ENCODE peak calls at places on chromosomes 7 and 10, in ten cellular contexts. R is GM12892; J is hepatocyte; S is PC-3; Y is cardiac muscle cell; U is iris pigment epithelial cell; E is aorta; O is SK-N-DZ; V is NCI-H2171 treated with DMSO at 0.1 percent for 48 hours; F is stimulated activated CD8-positive, alpha-beta memory T cell treated with anti-CD3 and anti-CD28 coated beads, Interleukin-2, amount 100 ng/mL, for 1 hour. T is an unnamed sample.

GRCh38 chr7:19567011-19567410 is 141.8 kb downstream of the POLR1F start:
- DNase-seq in R (no peak), J (no peak), S (no peak), Y (no peak), U (no peak), E (no peak), O (no peak), V (no peak), F (no peak), T (no peak)

GRCh38 chr10:129848571-129849451 is 115.3 kb downstream of the EBF3 start:
- DNase-seq in R (no peak), J (no peak), S (no peak), Y (no peak), U (no peak), E (peak), O (no peak), V (no peak), F (no peak), T (no peak)

GRCh38 chr10:6089334-6090219 is 743 bp downstream of the RBM17 start:
- DNase-seq in R (no peak), J (peak), S (peak), Y (peak), U (peak), E (peak), O (peak), V (peak), F (no peak), T (peak)

GRCh38 chr7:108114117-108114841 is 15.9 kb downstream of the LAMB4 start:
- DNase-seq in R (no peak), J (peak), S (peak), Y (peak), U (no peak), E (no peak), O (peak), V (peak), F (no peak), T (peak)

GRCh38 chr7:134818568-134819345 is 39.3 kb downstream of the CALD1 start:
- DNase-seq in R (no peak), J (no peak), S (no peak), Y (no peak), U (no peak), E (no peak), O (peak), V (no peak), F (no peak), T (no peak)

GRCh38 chr10:3992374-3993178 is 207.6 kb upstream of the KLF6 start:
- DNase-seq in R (no peak), J (no peak), S (no peak), Y (no peak), U (no peak), E (no peak), O (no peak), V (no peak), F (no peak), T (no peak)

GRCh38 chr7:13742126-13742525 is 247.3 kb downstream of the ETV1 start:
- DNase-seq in R (no peak), J (peak), S (peak), Y (peak), U (peak), E (no peak), O (peak), V (no peak), F (no peak), T (no peak)

GRCh38 chr10:133124357-133125211 is 35.4 kb upstream of the KNDC1 start:
- DNase-seq in R (no peak), J (peak), S (peak), Y (peak), U (peak), E (peak), O (no peak), V (no peak), F (no peak), T (peak)

GRCh38 chr7:97179454-97180104 is 62.1 kb downstream of the SDHAF3 start:
- DNase-seq in R (peak), J (peak), S (peak), Y (peak), U (peak), E (no peak), O (peak), V (peak), F (peak), T (peak)

GRCh38 chr10:62076872-62077271 is 175.4 kb downstream of the ARID5B start:
- DNase-seq in R (no peak), J (no peak), S (peak), Y (no peak), U (peak), E (no peak), O (no peak), V (no peak), F (no peak), T (no peak)

GRCh38 chr10:3877092-3878000 is 92.3 kb upstream of the KLF6 start:
- DNase-seq in R (no peak), J (no peak), S (peak), Y (no peak), U (no peak), E (no peak), O (no peak), V (no peak), F (no peak), T (no peak)

GRCh38 chr10:120689766-120690539 is 161.2 kb upstream of the WDR11 start:
- DNase-seq in R (no peak), J (no peak), S (peak), Y (no peak), U (no peak), E (no peak), O (no peak), V (no peak), F (no peak), T (no peak)

GRCh38 chr7:15104411-15105092 is 202.0 kb upstream of the DGKB start:
- DNase-seq in R (no peak), J (no peak), S (no peak), Y (no peak), U (no peak), E (no peak), O (peak), V (peak), F (no peak), T (peak)

GRCh38 chr10:12849351-12850181 is 151.9 kb downstream of the CCDC3 start:
- DNase-seq in R (no peak), J (no peak), S (no peak), Y (no peak), U (no peak), E (no peak), O (peak), V (peak), F (no peak), T (no peak)

GRCh38 chr10:124450010-124450782 is at the start of gene NKX1-2:
- DNase-seq in R (no peak), J (peak), S (no peak), Y (peak), U (no peak), E (no peak), O (no peak), V (peak), F (no peak), T (no peak)

GRCh38 chr7:30206466-30206865 is 71.7 kb downstream of the MTURN start:
- DNase-seq in R (no peak), J (no peak), S (peak), Y (no peak), U (peak), E (no peak), O (no peak), V (peak), F (no peak), T (peak)

GRCh38 chr10:4708123-4708759 is 117.8 kb upstream of the AKR1E2 start:
- DNase-seq in R (no peak), J (no peak), S (no peak), Y (no peak), U (no peak), E (no peak), O (no peak), V (peak), F (no peak), T (peak)

T was measured in NCI-H82.